ENCODE peak calls at places on chromosomes 11 and 22, in six cellular contexts. W is PC-3; K is CD4-positive, alpha-beta T cell; Y is psoas muscle; Z is mesendoderm; P is lower lobe of right lung. A is an unnamed sample.

GRCh38 chr11:67366546-67366945 is 6.9 kb downstream of the CLCF1 start:
- DNase-seq in K (no peak), W (no peak), Z (no peak), P (no peak), Y (no peak), A (no peak)

GRCh38 chr22:42356547-42356946 is 75.7 kb downstream of the NFAM1 start:
- DNase-seq in K (no peak), W (no peak), Y (no peak), P (no peak), Z (no peak), A (no peak)

GRCh38 chr11:67278939-67279588 is 10.0 kb upstream of the ANKRD13D start:
- DNase-seq in Y (peak), Z (no peak), W (no peak), P (peak), K (no peak), A (no peak)

GRCh38 chr11:10594407-10594806 is 25.9 kb upstream of the LYVE1 start:
- DNase-seq in P (no peak), W (peak), Z (no peak), Y (no peak), K (no peak), A (no peak)

GRCh38 chr11:13682212-13682611 is 13.7 kb downstream of the FAR1 start:
- DNase-seq in Z (no peak), P (no peak), Y (no peak), K (no peak), W (no peak), A (no peak)

GRCh38 chr22:42376721-42377177 is 55.5 kb downstream of the NFAM1 start:
- DNase-seq in P (peak), Y (peak), K (no peak), W (no peak), Z (peak), A (peak)

GRCh38 chr22:17085277-17086091 is 684 bp downstream of the IL17RA start:
- DNase-seq in Z (no peak), Y (peak), P (peak), W (peak), K (no peak), A (peak)

GRCh38 chr11:64165842-64166635 is at the start of gene MACROD1:
- DNase-seq in P (peak), Y (peak), K (peak), Z (peak), W (peak), A (peak)

GRCh38 chr11:28228196-28228595 is 120.0 kb downstream of the METTL15 start:
- DNase-seq in Y (no peak), W (peak), K (no peak), P (no peak), Z (no peak), A (no peak)

GRCh38 chr22:29480512-29481264 is 670 bp downstream of the NEFH start:
- DNase-seq in Y (no peak), P (peak), W (no peak), K (no peak), Z (peak), A (peak)

GRCh38 chr22:29343313-29343805 is 27.9 kb upstream of the RASL10A start:
- DNase-seq in P (peak), Z (no peak), W (peak), K (no peak), Y (peak), A (peak)

GRCh38 chr11:62552465-62552782 is 5.8 kb upstream of the AHNAK start:
- DNase-seq in P (no peak), Z (peak), Y (peak), W (peak), K (no peak), A (no peak)

GRCh38 chr11:69974528-69974927 is 103.6 kb upstream of the ANO1 start:
- DNase-seq in Y (no peak), P (no peak), K (no peak), Z (no peak), W (no peak), A (no peak)

GRCh38 chr11:127950162-127950561 is 637.2 kb downstream of the ETS1 start:
- DNase-seq in W (no peak), K (no peak), P (no peak), Z (peak), Y (no peak), A (no peak)

GRCh38 chr22:27872488-27872887 is 46.6 kb downstream of the PITPNB start:
- DNase-seq in W (no peak), K (no peak), Y (no peak), P (no peak), Z (no peak), A (no peak)

GRCh38 chr22:27874756-27875155 is 44.3 kb downstream of the PITPNB start:
- DNase-seq in W (no peak), Z (no peak), Y (no peak), K (no peak), P (no peak), A (no peak)

GRCh38 chr22:27874185-27874584 is 44.9 kb downstream of the PITPNB start:
- DNase-seq in W (no peak), K (no peak), Z (no peak), Y (no peak), P (no peak), A (no peak)

GRCh38 chr22:27871306-27872014 is 47.6 kb downstream of the PITPNB start:
- DNase-seq in Y (no peak), K (no peak), P (no peak), Z (no peak), W (no peak), A (no peak)

GRCh38 chr22:27873476-27873875 is 45.6 kb downstream of the PITPNB start:
- DNase-seq in W (no peak), K (no peak), Y (no peak), P (no peak), Z (no peak), A (no peak)
- H3K27ac ChIP-seq in W (no peak), K (no peak), Y (no peak), P (no peak), Z (no peak), A (peak)

GRCh38 chr22:22694106-22694505 is 49.7 kb downstream of the GGTLC2 start:
- DNase-seq in Y (no peak), W (no peak), P (no peak), K (no peak), Z (no peak), A (no peak)
- H3K27ac ChIP-seq in Y (no peak), W (peak), P (no peak), K (no peak), Z (no peak), A (no peak)

GRCh38 chr11:46696212-46696558 is 4.2 kb downstream of the ARHGAP1 start:
- DNase-seq in Z (no peak), Y (peak), P (no peak), W (no peak), K (no peak), A (peak)
- H3K27ac ChIP-seq in Z (no peak), Y (peak), P (peak), W (no peak), K (no peak), A (peak)

GRCh38 chr11:117871160-117871559 is 5.3 kb downstream of the FXYD6 start:
- DNase-seq in K (no peak), W (no peak), P (no peak), Y (no peak), Z (no peak), A (no peak)
- H3K27ac ChIP-seq in K (no peak), W (no peak), P (no peak), Y (no peak), Z (no peak), A (no peak)

A was measured in adrenal gland.